ENCODE peak calls at places on chromosomes 16 and 17, in four cellular contexts. One of them, this sample, is unnamed. For H3K36me3, the result is how much of the 10 kb centered on the place peaks cover.

GRCh38 chr16:55418586-55418985 is 60.4 kb upstream of the MMP2 start:
- DNase-seq in tibial artery: no peak
- DNase-seq in spleen: no peak
- DNase-seq in breast epithelium: no peak
- DNase-seq in this sample: no peak

GRCh38 chr16:48353565-48354163 is 31.5 kb downstream of the SIAH1 start:
- DNase-seq in tibial artery: peak
- DNase-seq in spleen: peak
- DNase-seq in breast epithelium: no peak
- DNase-seq in this sample: peak

GRCh38 chr17:77455111-77455877 is 314.5 kb downstream of the SEC14L1 start:
- DNase-seq in tibial artery: no peak
- DNase-seq in spleen: peak
- DNase-seq in breast epithelium: no peak
- DNase-seq in this sample: peak

GRCh38 chr17:57517519-57518342 is 227.4 kb downstream of the CCDC182 start:
- DNase-seq in tibial artery: no peak
- DNase-seq in spleen: no peak
- DNase-seq in breast epithelium: no peak
- DNase-seq in this sample: no peak

GRCh38 chr16:12459401-12459791 is 344.3 kb downstream of the CPPED1 start:
- DNase-seq in tibial artery: peak
- DNase-seq in spleen: peak
- DNase-seq in breast epithelium: peak
- DNase-seq in this sample: no peak

GRCh38 chr16:57751539-57752202 is 16.1 kb downstream of the KATNB1 start:
- DNase-seq in tibial artery: no peak
- DNase-seq in spleen: no peak
- DNase-seq in breast epithelium: no peak
- DNase-seq in this sample: no peak

GRCh38 chr17:28326114-28326513 is 7.1 kb downstream of the TMEM97 start:
- DNase-seq in tibial artery: no peak
- DNase-seq in spleen: no peak
- DNase-seq in breast epithelium: no peak
- DNase-seq in this sample: no peak

GRCh38 chr17:35795007-35795870 is at the start of gene MMP28:
- DNase-seq in tibial artery: no peak
- DNase-seq in spleen: peak
- DNase-seq in breast epithelium: no peak
- DNase-seq in this sample: no peak

GRCh38 chr17:61405047-61405685 is 5.5 kb downstream of the TBX2 start:
- DNase-seq in tibial artery: peak
- DNase-seq in spleen: peak
- DNase-seq in breast epithelium: no peak
- DNase-seq in this sample: no peak

GRCh38 chr16:22053921-22054341 is 38.4 kb upstream of the VWA3A start:
- DNase-seq in tibial artery: no peak
- DNase-seq in spleen: no peak
- DNase-seq in breast epithelium: no peak
- DNase-seq in this sample: no peak

GRCh38 chr17:44522883-44523671 is 19.9 kb upstream of the GPATCH8 start:
- DNase-seq in tibial artery: peak
- DNase-seq in spleen: peak
- DNase-seq in breast epithelium: peak
- DNase-seq in this sample: peak

GRCh38 chr17:64781394-64781793 is 119.3 kb upstream of the SMURF2 start:
- DNase-seq in tibial artery: peak
- DNase-seq in spleen: peak
- DNase-seq in breast epithelium: peak
- DNase-seq in this sample: no peak

GRCh38 chr16:11232852-11233726 is 22.9 kb downstream of the SOCS1 start:
- DNase-seq in tibial artery: no peak
- DNase-seq in spleen: peak
- DNase-seq in breast epithelium: no peak
- DNase-seq in this sample: no peak

GRCh38 chr17:51351890-51352289 is 91.5 kb downstream of the UTP18 start:
- DNase-seq in tibial artery: peak
- DNase-seq in spleen: no peak
- DNase-seq in breast epithelium: no peak
- DNase-seq in this sample: no peak

GRCh38 chr17:77379837-77380236 is 239.1 kb downstream of the SEC14L1 start:
- DNase-seq in tibial artery: peak
- DNase-seq in spleen: no peak
- DNase-seq in breast epithelium: no peak
- DNase-seq in this sample: no peak

GRCh38 chr17:66541461-66542182 is 239.2 kb downstream of the PRKCA start:
- DNase-seq in tibial artery: no peak
- DNase-seq in spleen: no peak
- DNase-seq in breast epithelium: no peak
- DNase-seq in this sample: no peak

GRCh38 chr17:75364078-75364477 is 41.4 kb downstream of the GRB2 start:
- DNase-seq in tibial artery: no peak
- DNase-seq in spleen: no peak
- DNase-seq in breast epithelium: no peak
- DNase-seq in this sample: peak

GRCh38 chr16:17395849-17396480 is 74.8 kb downstream of the XYLT1 start:
- DNase-seq in tibial artery: peak
- DNase-seq in spleen: no peak
- DNase-seq in breast epithelium: no peak
- DNase-seq in this sample: no peak

GRCh38 chr17:17892009-17892408 is 55.2 kb upstream of the SREBF1 start:
- DNase-seq in tibial artery: no peak
- DNase-seq in spleen: no peak
- DNase-seq in breast epithelium: no peak
- DNase-seq in this sample: no peak

GRCh38 chr17:75693500-75694481 is 26.7 kb downstream of the SAP30BP start:
- DNase-seq in tibial artery: peak
- DNase-seq in spleen: peak
- DNase-seq in breast epithelium: peak
- DNase-seq in this sample: peak

GRCh38 chr16:839643-840408 is 39.3 kb upstream of the GNG13 start:
- DNase-seq in tibial artery: no peak
- DNase-seq in spleen: peak
- DNase-seq in breast epithelium: no peak
- DNase-seq in this sample: no peak

GRCh38 chr17:50114849-50115357 is 15.1 kb downstream of the SAMD14 start:
- DNase-seq in tibial artery: no peak
- DNase-seq in spleen: no peak
- DNase-seq in breast epithelium: no peak
- DNase-seq in this sample: no peak

GRCh38 chr16:28101533-28101890 is 38.0 kb upstream of the GSG1L start:
- DNase-seq in tibial artery: no peak
- DNase-seq in spleen: peak
- DNase-seq in breast epithelium: no peak
- DNase-seq in this sample: no peak

GRCh38 chr17:18173740-18174139 is 9.9 kb upstream of the ALKBH5 start:
- DNase-seq in tibial artery: no peak
- DNase-seq in spleen: no peak
- DNase-seq in breast epithelium: no peak
- DNase-seq in this sample: no peak

GRCh38 chr17:79192503-79193500 is 118.2 kb downstream of the ENGASE start:
- DNase-seq in tibial artery: no peak
- DNase-seq in spleen: no peak
- DNase-seq in breast epithelium: no peak
- DNase-seq in this sample: no peak

GRCh38 chr16:1177053-1177452 is 24.1 kb downstream of the CACNA1H start:
- DNase-seq in tibial artery: no peak
- DNase-seq in spleen: no peak
- DNase-seq in breast epithelium: no peak
- DNase-seq in this sample: no peak

GRCh38 chr17:21539146-21539545 is 153.2 kb upstream of the KCNJ18 start:
- DNase-seq in tibial artery: no peak
- DNase-seq in spleen: no peak
- DNase-seq in breast epithelium: no peak
- DNase-seq in this sample: no peak
- H3K36me3 ChIP-seq in tibial artery: under half
- H3K36me3 ChIP-seq in spleen: under half
- H3K36me3 ChIP-seq in breast epithelium: under half
- H3K36me3 ChIP-seq in this sample: under half

DNA sequence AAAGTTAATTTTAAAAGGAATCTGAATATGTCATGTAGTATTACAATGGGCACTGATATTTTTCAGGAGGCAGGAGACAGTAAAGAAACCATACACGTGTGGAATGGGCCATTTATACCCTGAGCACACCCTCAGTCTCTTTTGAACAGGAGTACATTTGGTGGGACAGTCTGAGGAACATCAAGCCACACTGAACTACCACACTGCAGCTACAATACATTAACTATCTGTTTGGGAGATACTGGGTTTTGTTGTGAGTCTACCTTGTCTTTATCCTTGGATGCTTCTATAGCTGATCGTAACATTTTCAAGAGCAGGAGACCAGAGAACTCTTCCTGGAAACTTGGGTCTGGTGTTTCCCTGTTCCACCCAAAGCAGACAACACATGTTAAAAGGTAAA is 31.7 kb downstream of the HEATR6 start:
- DNase-seq in tibial artery: no peak
- DNase-seq in spleen: no peak
- DNase-seq in breast epithelium: no peak
- DNase-seq in this sample: no peak
- H3K36me3 ChIP-seq in tibial artery: half or more
- H3K36me3 ChIP-seq in spleen: half or more
- H3K36me3 ChIP-seq in breast epithelium: under half
- H3K36me3 ChIP-seq in this sample: half or more

GRCh38 chr17:38740806-38741205 is 7.3 kb downstream of the PCGF2 start:
- DNase-seq in tibial artery: no peak
- DNase-seq in spleen: no peak
- DNase-seq in breast epithelium: no peak
- DNase-seq in this sample: no peak

GRCh38 chr17:38740016-38740415 is 8.1 kb downstream of the PCGF2 start:
- DNase-seq in tibial artery: no peak
- DNase-seq in spleen: no peak
- DNase-seq in breast epithelium: no peak
- DNase-seq in this sample: no peak

GRCh38 chr17:38739305-38739704 is 8.8 kb downstream of the PCGF2 start:
- DNase-seq in tibial artery: no peak
- DNase-seq in spleen: no peak
- DNase-seq in breast epithelium: no peak
- DNase-seq in this sample: no peak

GRCh38 chr17:38738686-38739085 is 8.5 kb downstream of the CISD3 start:
- DNase-seq in tibial artery: no peak
- DNase-seq in spleen: no peak
- DNase-seq in breast epithelium: no peak
- DNase-seq in this sample: no peak

DNA sequence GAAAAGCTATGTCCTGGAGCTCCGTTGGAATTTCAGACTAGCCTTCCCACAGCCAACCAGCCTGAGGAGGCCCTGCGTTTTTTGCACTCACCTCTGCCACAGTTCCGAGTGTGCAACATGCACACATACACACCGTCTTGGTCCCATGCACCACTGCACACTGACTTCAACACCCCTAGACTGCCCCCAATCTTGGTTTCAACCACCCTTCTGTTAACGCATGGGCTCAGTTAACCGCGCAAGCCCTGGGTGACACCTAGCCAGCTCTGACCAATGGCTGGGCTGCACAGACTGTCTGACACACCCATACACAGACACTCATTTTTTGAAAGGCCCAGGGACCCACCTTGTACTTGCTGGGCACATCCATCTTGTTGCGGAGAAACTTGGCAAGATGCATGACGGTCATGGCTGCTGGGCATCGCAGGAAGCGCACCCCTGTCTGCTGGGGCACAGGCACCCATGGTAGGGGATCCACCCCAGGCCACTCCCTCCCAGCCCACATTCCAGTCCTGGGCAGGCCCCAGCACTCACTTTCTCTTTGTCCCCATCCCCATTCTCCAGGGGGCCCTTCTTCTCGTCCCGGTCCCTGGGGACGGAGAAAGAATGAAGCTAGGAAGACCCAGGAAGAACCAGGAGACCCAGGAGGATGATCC is 8.0 kb downstream of the CISD3 start:
- DNase-seq in tibial artery: no peak
- DNase-seq in spleen: no peak
- DNase-seq in breast epithelium: no peak
- DNase-seq in this sample: no peak
- H3K36me3 ChIP-seq in tibial artery: half or more
- H3K36me3 ChIP-seq in spleen: under half
- H3K36me3 ChIP-seq in breast epithelium: under half
- H3K36me3 ChIP-seq in this sample: half or more

DNA sequence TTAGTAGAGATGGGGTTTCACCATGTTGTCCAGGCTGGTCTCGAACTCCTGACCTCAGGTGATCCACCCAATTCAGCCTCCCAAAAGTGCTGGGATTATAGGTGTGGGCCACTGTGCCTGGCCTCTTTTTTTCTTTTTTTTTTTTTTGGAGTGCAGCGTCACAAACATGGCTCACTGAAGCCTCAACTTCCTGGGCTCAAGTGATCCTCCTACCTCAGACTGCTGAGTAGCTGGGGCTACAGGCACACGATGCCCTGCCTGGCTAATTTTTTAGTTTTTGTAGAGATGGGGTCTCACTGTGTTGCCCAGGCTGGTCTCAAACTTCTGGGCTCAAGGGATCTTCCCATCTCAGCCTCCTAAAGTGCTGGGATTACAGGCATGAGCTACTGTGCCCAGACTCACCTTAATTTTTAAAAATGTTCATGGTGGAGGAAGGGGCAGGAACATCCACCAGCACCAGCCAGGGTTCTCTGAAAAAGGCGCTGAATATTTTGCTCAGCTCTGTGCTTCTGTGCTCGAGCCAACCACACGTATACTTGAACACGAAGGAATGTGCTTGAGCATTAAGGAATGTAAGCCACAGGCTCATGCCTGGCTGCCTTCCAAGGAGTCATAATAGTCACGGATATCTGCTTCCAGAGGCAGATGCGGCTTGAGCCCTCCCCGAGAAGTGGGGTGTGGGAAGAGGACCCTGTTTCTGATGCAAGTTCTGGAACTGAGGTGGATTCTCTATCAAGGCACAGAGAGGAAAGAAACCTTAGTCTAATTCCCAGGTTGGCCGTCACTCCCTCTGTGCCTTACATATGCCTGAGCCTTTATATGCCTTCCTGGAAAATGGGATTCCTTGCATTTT is 65.5 kb upstream of the CREBBP start:
- DNase-seq in tibial artery: no peak
- DNase-seq in spleen: no peak
- DNase-seq in breast epithelium: peak
- DNase-seq in this sample: peak
- H3K36me3 ChIP-seq in tibial artery: under half
- H3K36me3 ChIP-seq in spleen: under half
- H3K36me3 ChIP-seq in breast epithelium: under half
- H3K36me3 ChIP-seq in this sample: under half

GRCh38 chr16:81693047-81693446 is 86.0 kb upstream of the PLCG2 start:
- DNase-seq in tibial artery: no peak
- DNase-seq in spleen: no peak
- DNase-seq in breast epithelium: no peak
- DNase-seq in this sample: peak
- H3K36me3 ChIP-seq in tibial artery: under half
- H3K36me3 ChIP-seq in spleen: half or more
- H3K36me3 ChIP-seq in breast epithelium: under half
- H3K36me3 ChIP-seq in this sample: under half

GRCh38 chr16:71357681-71358080 is 842 bp upstream of the CALB2 start:
- DNase-seq in tibial artery: no peak
- DNase-seq in spleen: no peak
- DNase-seq in breast epithelium: no peak
- DNase-seq in this sample: no peak
- H3K36me3 ChIP-seq in tibial artery: under half
- H3K36me3 ChIP-seq in spleen: under half
- H3K36me3 ChIP-seq in breast epithelium: under half
- H3K36me3 ChIP-seq in this sample: under half